ENCODE peak calls at places on chromosomes 16 and 17, in six cellular contexts. K is naive thymus-derived CD4-positive, alpha-beta T cell; C is prostate gland; T is ovary; H is mesendoderm; L is lower lobe of right lung. E is an unnamed sample.

GRCh38 chr17:36993227-36993626 is 44.5 kb downstream of the AATF start:
- DNase-seq in K (no peak), H (no peak), L (no peak), T (no peak), C (no peak), E (no peak)

GRCh38 chr16:11613381-11614303 is 26.9 kb upstream of the LITAF start:
- DNase-seq in C (no peak), H (no peak), K (no peak), T (no peak), L (peak; percentile 89), E (no peak)

GRCh38 chr17:33039874-33040273 is 48.2 kb downstream of the SPACA3 start:
- DNase-seq in H (no peak), K (no peak), T (no peak), L (no peak), C (no peak), E (no peak)

GRCh38 chr17:56478836-56479447 is 114.6 kb upstream of the NOG start:
- DNase-seq in L (no peak), C (no peak), T (no peak), K (peak; percentile 8), H (peak; percentile 67), E (peak; percentile 30)

GRCh38 chr17:16448490-16448889 is 33.1 kb downstream of the TRPV2 start:
- DNase-seq in C (no peak), T (no peak), K (no peak), L (no peak), H (no peak), E (no peak)

GRCh38 chr17:49585422-49586027 is 9.9 kb downstream of the NXPH3 start:
- DNase-seq in C (no peak), T (no peak), H (peak; percentile 82), L (no peak), K (no peak), E (peak; percentile 85)

GRCh38 chr17:57461082-57461481 is 204.8 kb downstream of the MSI2 start:
- DNase-seq in T (no peak), C (no peak), K (no peak), H (no peak), L (no peak), E (no peak)

GRCh38 chr16:85055503-85056210 is 28.1 kb downstream of the KIAA0513 start:
- DNase-seq in T (no peak), C (peak; percentile 47), L (peak; percentile 79), H (peak; percentile 38), K (peak; percentile 70), E (no peak)

GRCh38 chr17:58530655-58531054 is 16.2 kb upstream of the MTMR4 start:
- DNase-seq in T (no peak), H (no peak), L (no peak), C (no peak), K (no peak), E (no peak)

GRCh38 chr17:11996722-11997146 is 541 bp downstream of the ZNF18 start:
- DNase-seq in C (peak; percentile 16), H (peak; percentile 56), L (no peak), K (peak; percentile 40), T (no peak), E (no peak)

GRCh38 chr16:68247400-68247799 is 2.2 kb downstream of the PLA2G15 start:
- DNase-seq in K (no peak), H (no peak), T (no peak), C (no peak), L (peak; percentile 64), E (no peak)

GRCh38 chr17:41895617-41896016 is 23.1 kb downstream of the ACLY start:
- DNase-seq in T (peak; percentile 41), L (no peak), H (no peak), C (no peak), K (no peak), E (no peak)

GRCh38 chr17:76053230-76054111 is 18.8 kb downstream of the SRP68 start:
- DNase-seq in L (no peak), H (no peak), K (no peak), T (no peak), C (no peak), E (no peak)

GRCh38 chr16:69481901-69482341 is 57.5 kb downstream of the CYB5B start:
- DNase-seq in K (no peak), T (peak; percentile 73), L (peak; percentile 89), C (peak; percentile 93), H (peak; percentile 46), E (peak; percentile 48)
- H3K4me3 ChIP-seq in K (no peak overlapping the region), T (no peak overlapping the region), L (peak overlapping the region; percentile 15), C (no peak overlapping the region), H (no peak overlapping the region), E (no peak overlapping the region)

DNA sequence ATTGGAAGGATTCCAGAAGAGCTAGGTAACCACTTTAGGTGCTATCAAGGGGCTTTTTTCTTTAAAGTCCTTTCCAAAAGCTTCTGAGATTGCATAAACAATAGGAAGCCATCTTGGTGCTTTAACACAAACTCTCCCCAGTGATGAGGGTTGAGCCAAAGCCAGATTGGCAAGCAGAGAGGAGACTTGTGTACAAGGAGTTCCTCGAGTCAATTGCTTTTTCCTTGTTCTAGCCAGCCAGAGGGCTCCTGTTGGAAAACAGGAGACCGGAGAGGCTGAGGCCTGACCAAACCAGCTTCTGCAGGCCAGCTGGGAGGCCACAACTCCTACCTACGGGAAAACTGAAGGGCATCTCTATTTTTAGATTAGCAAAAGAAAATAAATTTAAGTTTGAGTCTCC is 46.5 kb downstream of the MAPT start:
- DNase-seq in K (no peak), L (no peak), C (peak; percentile 75), H (no peak), T (peak; percentile 13), E (no peak)
- H3K27me3 ChIP-seq in K (no peaks in the 10 kb centered on the region), L (no peaks in the 10 kb centered on the region), C (no peaks in the 10 kb centered on the region), H (no peaks in the 10 kb centered on the region), T (no peaks in the 10 kb centered on the region), E (no peaks in the 10 kb centered on the region)

GRCh38 chr16:81752876-81753227 is 26.2 kb upstream of the PLCG2 start:
- DNase-seq in T (no peak), L (no peak), C (no peak), H (no peak), K (no peak), E (no peak)

GRCh38 chr16:81755915-81756644 is 23.0 kb upstream of the PLCG2 start:
- DNase-seq in T (no peak), C (no peak), K (no peak), H (no peak), L (no peak), E (no peak)

GRCh38 chr16:81748476-81749198 is 30.5 kb upstream of the PLCG2 start:
- DNase-seq in T (no peak), C (no peak), L (no peak), K (no peak), H (peak; percentile 47), E (peak; percentile 51)

GRCh38 chr16:81754810-81755209 is 24.3 kb upstream of the PLCG2 start:
- DNase-seq in K (no peak), H (no peak), T (no peak), C (no peak), L (no peak), E (no peak)

DNA sequence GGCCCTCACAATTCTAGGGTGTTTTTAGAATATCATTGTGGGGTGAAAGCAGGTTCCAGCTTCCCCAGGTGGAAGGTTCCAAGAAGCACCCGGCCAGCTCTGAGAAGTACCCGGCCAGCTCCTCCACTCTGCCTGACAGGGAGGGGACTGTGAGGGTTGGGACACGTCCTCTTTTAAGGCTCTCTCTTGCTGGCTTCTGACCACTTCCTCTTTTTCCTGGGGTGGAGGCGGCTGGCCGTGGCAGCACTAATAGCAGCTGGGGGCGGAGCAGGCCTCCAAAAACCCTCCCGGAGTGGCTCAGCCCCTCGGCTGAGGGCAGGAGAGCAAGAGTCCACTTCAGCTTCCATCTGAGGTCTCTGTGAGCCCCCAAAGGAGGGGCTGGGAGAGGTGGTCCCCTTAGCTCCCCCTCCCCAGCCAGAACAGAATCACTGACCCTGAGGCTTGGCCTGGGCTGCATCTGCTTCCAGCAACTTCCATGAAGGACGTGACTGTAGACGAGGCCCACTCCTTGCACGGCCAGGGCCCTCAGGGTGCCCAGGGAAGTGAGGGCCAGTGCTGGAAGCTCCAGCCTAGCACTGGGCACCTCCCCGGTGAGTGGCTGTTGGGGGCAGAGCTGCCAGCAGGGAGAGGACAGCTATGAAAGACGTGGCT is 26.7 kb upstream of the PLCG2 start:
- DNase-seq in H (peak; percentile 49), L (peak; percentile 88), C (no peak), K (no peak), T (no peak), E (peak; percentile 57)
- H3K4me3 ChIP-seq in H (no peak overlapping the region), L (peak overlapping the region; percentile 13), C (no peak overlapping the region), K (no peak overlapping the region), T (no peak overlapping the region), E (no peak overlapping the region)

GRCh38 chr17:74618446-74618845 is 5.1 kb downstream of the CD300E start:
- DNase-seq in C (no peak), K (no peak), H (no peak), T (no peak), L (no peak), E (no peak)
- H3K27me3 ChIP-seq in C (no peaks in the 10 kb centered on the region), K (no peaks in the 10 kb centered on the region), H (no peaks in the 10 kb centered on the region), T (no peaks in the 10 kb centered on the region), L (peaks cover 7% of the 10 kb centered on the region), E (peaks cover 2% of the 10 kb centered on the region)

GRCh38 chr16:51982715-51983680 is 563.9 kb downstream of the TOX3 start:
- DNase-seq in H (peak; percentile 69), T (no peak), L (no peak), C (peak; percentile 61), K (no peak), E (peak; percentile 42)
- H3K4me3 ChIP-seq in H (no peak overlapping the region), T (no peak overlapping the region), L (no peak overlapping the region), C (no peak overlapping the region), K (no peak overlapping the region), E (no peak overlapping the region)

GRCh38 chr17:28253663-28254062 is 65.3 kb upstream of the TMEM97 start:
- DNase-seq in L (no peak), K (no peak), T (no peak), C (no peak), H (no peak), E (no peak)

GRCh38 chr17:28256881-28257280 is 62.1 kb upstream of the TMEM97 start:
- DNase-seq in C (no peak), L (no peak), K (no peak), H (no peak), T (no peak), E (no peak)

GRCh38 chr17:28256370-28256769 is 62.6 kb upstream of the TMEM97 start:
- DNase-seq in L (no peak), C (no peak), K (no peak), T (no peak), H (no peak), E (peak; percentile 44)

GRCh38 chr17:28258347-28258887 is 60.6 kb upstream of the TMEM97 start:
- DNase-seq in T (no peak), H (no peak), C (no peak), K (no peak), L (no peak), E (no peak)

GRCh38 chr17:28255616-28256015 is 63.4 kb upstream of the TMEM97 start:
- DNase-seq in K (no peak), T (no peak), C (no peak), L (no peak), H (no peak), E (no peak)
- H3K27me3 ChIP-seq in K (no peaks in the 10 kb centered on the region), T (no peaks in the 10 kb centered on the region), C (no peaks in the 10 kb centered on the region), L (peaks cover 26% of the 10 kb centered on the region), H (no peaks in the 10 kb centered on the region), E (no peaks in the 10 kb centered on the region)